ENCODE peak calls at places on chromosomes 12 and 14, in nine cellular contexts. Y is lower leg skin; U is fibroblast of lung; C is foreskin fibroblast; Z is thoracic aorta; P is PC-9; H is mesothelial cell of epicardium; J is HCT116; Q is CD8-positive, alpha-beta T cell. E is an unnamed sample.

GRCh38 chr14:52266179-52266578 is 1.3 kb upstream of the PTGDR start:
- DNase-seq in P (no peak), U (peak; percentile 66), Z (peak; percentile 14), J (no peak), H (no peak), C (peak; percentile 74), Q (no peak), Y (peak; percentile 57), E (no peak)

GRCh38 chr14:105172476-105172875 is 3.9 kb upstream of the JAG2 start:
- DNase-seq in P (no peak), Y (no peak), U (no peak), Q (no peak), C (no peak), H (no peak), Z (no peak), J (no peak), E (no peak)

GRCh38 chr12:64412458-64412857 is 8.3 kb downstream of the XPOT start:
- DNase-seq in P (no peak), Q (no peak), U (peak; percentile 11), Y (no peak), H (no peak), C (peak; percentile 19), J (no peak), Z (no peak), E (no peak)

GRCh38 chr12:52865090-52865944 is 16.5 kb upstream of the KRT78 start:
- DNase-seq in J (peak; percentile 79), C (peak; percentile 82), P (peak; percentile 64), U (peak; percentile 59), H (peak; percentile 51), Y (peak; percentile 71), Q (no peak), Z (no peak), E (peak; percentile 78)

GRCh38 chr12:102174117-102174516 is 23.5 kb downstream of the PMCH start:
- DNase-seq in P (no peak), H (no peak), C (no peak), Q (no peak), J (no peak), Y (no peak), Z (no peak), U (no peak), E (no peak)

GRCh38 chr12:17239874-17240273 is 633.9 kb upstream of the LMO3 start:
- DNase-seq in P (no peak), Y (no peak), Z (no peak), Q (no peak), U (no peak), J (no peak), C (no peak), H (no peak), E (no peak)

GRCh38 chr12:91931110-91931509 is 214.5 kb downstream of the BTG1 start:
- DNase-seq in H (no peak), U (no peak), Y (peak; percentile 83), J (no peak), P (no peak), Q (no peak), Z (no peak), C (peak; percentile 46), E (no peak)

GRCh38 chr12:1666685-1667162 is 24.1 kb upstream of the ADIPOR2 start:
- DNase-seq in J (no peak), P (no peak), H (no peak), C (no peak), Y (no peak), Q (no peak), Z (no peak), U (no peak), E (no peak)

GRCh38 chr12:121287267-121287954 is 9.1 kb downstream of the CAMKK2 start:
- DNase-seq in U (peak; percentile 22), P (no peak), Q (no peak), H (no peak), C (peak; percentile 91), Y (no peak), J (no peak), Z (no peak), E (no peak)

GRCh38 chr12:27780612-27781408 is 774 bp upstream of the MANSC4 start:
- DNase-seq in P (peak; percentile 88), U (peak; percentile 69), Y (no peak), Z (peak; percentile 24), H (no peak), C (peak; percentile 70), Q (peak; percentile 33), J (no peak), E (no peak)
- TF ChIP-seq CTCF in P (no peak), U (no peak), Y (no peak), Z (no peak), H (no peak), C (no peak), Q (no peak), J (no peak), E (no peak)

GRCh38 chr14:77124345-77125274 is 17.0 kb downstream of the ZDHHC22 start:
- DNase-seq in P (no peak), C (peak; percentile 69), Y (no peak), Q (peak; percentile 63), U (peak; percentile 17), Z (no peak), J (no peak), H (no peak), E (peak; percentile 53)
- TF ChIP-seq CTCF in P (peak; percentile 28), C (no peak), Y (no peak), Q (peak; percentile 63), U (no peak), Z (peak; percentile 32), J (no peak), H (peak; percentile 60), E (peak; percentile 82)

GRCh38 chr12:100061814-100062213 is 77.1 kb upstream of the ANKS1B start:
- DNase-seq in H (no peak), U (peak; percentile 46), Q (no peak), J (no peak), C (peak; percentile 6), Y (no peak), Z (no peak), P (no peak), E (no peak)

GRCh38 chr12:100058482-100059029 is 73.8 kb upstream of the ANKS1B start:
- DNase-seq in J (no peak), H (no peak), C (peak; percentile 87), Y (no peak), Q (no peak), P (peak; percentile 56), U (peak; percentile 97), Z (no peak), E (no peak)
- TF ChIP-seq CTCF in J (no peak), H (no peak), C (peak; percentile 61), Y (no peak), Q (no peak), P (no peak), U (peak; percentile 53), Z (no peak), E (no peak)

GRCh38 chr12:57520008-57520726 is at the start of gene DDIT3:
- DNase-seq in Z (peak; percentile 98), P (peak; percentile 91), Y (peak; percentile 99), C (peak; percentile 100), J (peak; percentile 97), U (peak; percentile 95), H (no peak), Q (peak; percentile 100), E (peak; percentile 99)
- TF ChIP-seq CTCF in Z (no peak), P (peak; percentile 29), Y (no peak), C (no peak), J (no peak), U (no peak), H (no peak), Q (no peak), E (no peak)

GRCh38 chr12:6703631-6704030 is 3.0 kb upstream of the PIANP start:
- DNase-seq in P (peak; percentile 35), U (no peak), Z (no peak), Y (no peak), J (no peak), H (no peak), Q (no peak), C (peak; percentile 53), E (no peak)
- TF ChIP-seq CTCF in P (no peak), U (no peak), Z (no peak), Y (no peak), J (no peak), H (no peak), Q (no peak), C (no peak), E (no peak)

DNA sequence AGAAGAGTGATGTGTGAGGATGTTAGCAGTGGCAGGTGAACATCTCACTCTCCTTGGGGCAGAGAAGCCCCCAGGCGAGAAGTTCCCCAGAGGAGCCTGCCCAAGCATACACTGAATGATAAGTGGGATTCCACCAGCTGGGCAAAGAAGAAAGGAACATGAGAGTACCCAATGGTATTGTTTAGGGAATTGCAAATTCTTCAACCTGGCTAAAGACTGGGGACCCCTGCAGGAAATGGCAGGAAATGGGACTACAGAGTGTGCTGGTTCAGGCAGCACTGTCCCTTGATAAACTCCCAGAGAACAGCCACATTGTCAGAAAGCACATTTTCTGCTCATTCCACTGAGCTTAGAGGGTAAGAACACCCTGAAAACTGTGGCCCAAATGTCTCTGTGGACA is 121.3 kb downstream of the RPS29 start:
- DNase-seq in Z (no peak), Q (no peak), U (no peak), J (peak; percentile 12), H (no peak), P (no peak), C (peak; percentile 3), Y (no peak), E (no peak)
- TF ChIP-seq CTCF in Z (no peak), Q (no peak), U (no peak), J (no peak), H (no peak), P (no peak), C (no peak), Y (no peak), E (peak; percentile 33)